ENCODE peak calls at places on chromosomes 4 and X, in five cellular contexts. Z is upper lobe of right lung, H is PC-3, J is fibroblast of the aortic adventitia, B is fibroblast of lung. O is an unnamed sample.

GRCh38 chr4:55838356-55838755 is 15.1 kb upstream of the EXOC1 start:
- DNase-seq in Z (no peak), H (no peak), J (no peak), B (peak), O (peak)

GRCh38 chr4:119729815-119730643 is 101.4 kb upstream of the PDE5A start:
- DNase-seq in Z (no peak), H (peak), J (peak), B (peak), O (peak)

GRCh38 chr4:138919094-138919936 is 96.3 kb upstream of the NOCT start:
- DNase-seq in Z (peak), H (peak), J (peak), B (peak), O (no peak)

GRCh38 chr4:74056114-74056857 is 17.8 kb upstream of the CXCL3 start:
- DNase-seq in Z (no peak), H (peak), J (peak), B (peak), O (no peak)

GRCh38 chrX:45449982-45450381 is 249.3 kb upstream of the DIPK2B start:
- DNase-seq in Z (no peak), H (peak), J (peak), B (peak), O (no peak)

GRCh38 chrX:148310402-148311200 is 189.8 kb upstream of the AFF2 start:
- DNase-seq in Z (no peak), H (no peak), J (no peak), B (no peak), O (no peak)

GRCh38 chrX:111652719-111653118 is 28.3 kb upstream of the ALG13 start:
- DNase-seq in Z (no peak), H (no peak), J (peak), B (no peak), O (no peak)

GRCh38 chr4:137535718-137536117 is 3.4 kb upstream of the PCDH18 start:
- DNase-seq in Z (no peak), H (no peak), J (no peak), B (no peak), O (no peak)

GRCh38 chrX:964831-965416 is 247.5 kb downstream of the CRLF2 start:
- DNase-seq in Z (no peak), H (no peak), J (no peak), B (no peak), O (no peak)

GRCh38 chr4:176789955-176790354 is 2.8 kb downstream of the VEGFC start:
- DNase-seq in Z (no peak), H (peak), J (peak), B (peak), O (no peak)

GRCh38 chr4:30443289-30443688 is 276.9 kb upstream of the PCDH7 start:
- DNase-seq in Z (no peak), H (no peak), J (no peak), B (no peak), O (no peak)

GRCh38 chr4:40629401-40630334 is at the start of gene RBM47:
- DNase-seq in Z (peak), H (peak), J (peak), B (peak), O (no peak)

GRCh38 chrX:2610246-2611170 is 80.6 kb upstream of the CD99 start:
- DNase-seq in Z (no peak), H (no peak), J (peak), B (peak), O (no peak)

GRCh38 chrX:134990475-134991473 is at the start of gene SMIM10:
- DNase-seq in Z (peak), H (no peak), J (peak), B (peak), O (no peak)

GRCh38 chrX:73855546-73855945 is 292.5 kb downstream of the CHIC1 start:
- DNase-seq in Z (no peak), H (peak), J (peak), B (peak), O (peak)

GRCh38 chr4:87304659-87305277 is 17.9 kb downstream of the HSD17B13 start:
- DNase-seq in Z (no peak), H (peak), J (peak), B (peak), O (no peak)

GRCh38 chr4:25830545-25830944 is 32.2 kb downstream of the SEL1L3 start:
- DNase-seq in Z (no peak), H (no peak), J (no peak), B (no peak), O (no peak)

GRCh38 chr4:144985536-144985935 is 112.5 kb downstream of the ANAPC10 start:
- DNase-seq in Z (no peak), H (no peak), J (peak), B (no peak), O (no peak)

GRCh38 chr4:39970559-39971270 is 7.0 kb downstream of the PDS5A start:
- DNase-seq in Z (peak), H (peak), J (no peak), B (peak), O (no peak)

GRCh38 chr4:3286335-3287175 is 6.3 kb upstream of the RGS12 start:
- DNase-seq in Z (peak), H (no peak), J (no peak), B (no peak), O (no peak)

GRCh38 chr4:89906787-89907521 is 12.3 kb downstream of the MMRN1 start:
- DNase-seq in Z (no peak), H (no peak), J (no peak), B (peak), O (no peak)

GRCh38 chr4:19580090-19580489 is 671.6 kb upstream of the SLIT2 start:
- DNase-seq in Z (no peak), H (no peak), J (peak), B (peak), O (no peak)

GRCh38 chr4:142091691-142092182 is 455.4 kb downstream of the IL15 start:
- DNase-seq in Z (no peak), H (peak), J (peak), B (peak), O (peak)

GRCh38 chr4:106471151-106471550 is 102.6 kb upstream of the GIMD1 start:
- DNase-seq in Z (no peak), H (no peak), J (no peak), B (no peak), O (no peak)

GRCh38 chr4:153790962-153791551 is 2.2 kb upstream of the SFRP2 start:
- DNase-seq in Z (peak), H (no peak), J (no peak), B (peak), O (no peak)

GRCh38 chr4:15378055-15378454 is 49.8 kb upstream of the C1QTNF7 start:
- DNase-seq in Z (no peak), H (no peak), J (no peak), B (peak), O (no peak)

GRCh38 chr4:140756292-140757219 is at the start of gene TBC1D9:
- DNase-seq in Z (peak), H (peak), J (peak), B (peak), O (no peak)

GRCh38 chr4:10092481-10093272 is 23.9 kb downstream of the WDR1 start:
- DNase-seq in Z (no peak), H (no peak), J (no peak), B (no peak), O (no peak)
- H3K4me3 ChIP-seq in Z (no peak), H (no peak), J (no peak), B (no peak), O (no peak)

DNA sequence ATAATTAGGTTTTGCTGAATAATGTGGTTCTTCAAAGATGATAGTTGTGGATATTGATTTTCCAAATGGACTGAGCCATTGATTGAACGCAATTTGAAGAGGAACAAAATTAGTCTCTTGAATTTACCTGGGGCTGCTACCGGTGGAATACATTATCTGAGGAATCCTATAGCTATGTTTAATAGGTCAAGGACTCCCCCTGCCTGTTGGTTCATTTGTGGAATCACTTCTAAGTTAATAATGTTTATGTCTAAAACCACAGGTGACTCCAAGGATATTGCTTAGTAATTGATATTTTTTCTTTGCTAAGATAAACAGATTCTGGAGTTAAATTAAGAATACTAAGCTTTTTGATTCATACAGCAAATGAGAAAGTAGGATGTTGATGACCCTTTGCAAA is 576.0 kb upstream of the PABPC4L start:
- DNase-seq in Z (no peak), H (peak), J (no peak), B (peak), O (no peak)
- TF ChIP-seq CTCF in Z (peak), H (peak), J (no peak), B (no peak), O (no peak)

GRCh38 chr4:336099-336892 is 1.3 kb upstream of the ZNF141 start:
- DNase-seq in Z (peak), H (no peak), J (peak), B (no peak), O (no peak)
- H3K4me3 ChIP-seq in Z (peak), H (peak), J (peak), B (peak), O (peak)

GRCh38 chrX:21725498-21725897 is 32.4 kb downstream of the SMPX start:
- DNase-seq in Z (no peak), H (peak), J (peak), B (peak), O (no peak)
- TF ChIP-seq CTCF in Z (no peak), H (peak), J (peak), B (peak), O (peak)

GRCh38 chr4:183436417-183436816 is 8.0 kb upstream of the CDKN2AIP start:
- DNase-seq in Z (no peak), H (no peak), J (no peak), B (no peak), O (no peak)

GRCh38 chr4:183441276-183441675 is 3.2 kb upstream of the CDKN2AIP start:
- DNase-seq in Z (no peak), H (peak), J (no peak), B (no peak), O (no peak)

GRCh38 chr4:183435803-183436202 is 8.6 kb upstream of the CDKN2AIP start:
- DNase-seq in Z (no peak), H (no peak), J (no peak), B (no peak), O (no peak)

GRCh38 chr4:183437452-183437851 is 7.0 kb upstream of the CDKN2AIP start:
- DNase-seq in Z (no peak), H (no peak), J (no peak), B (no peak), O (no peak)

GRCh38 chr4:183438458-183439113 is 5.8 kb upstream of the CDKN2AIP start:
- DNase-seq in Z (no peak), H (peak), J (peak), B (peak), O (no peak)
- H3K4me3 ChIP-seq in Z (no peak), H (peak), J (no peak), B (no peak), O (no peak)

GRCh38 chr4:115090483-115091075 is 22.8 kb downstream of the NDST4 start:
- DNase-seq in Z (no peak), H (peak), J (peak), B (peak), O (no peak)
- TF ChIP-seq CTCF in Z (peak), H (peak), J (peak), B (peak), O (peak)

DNA sequence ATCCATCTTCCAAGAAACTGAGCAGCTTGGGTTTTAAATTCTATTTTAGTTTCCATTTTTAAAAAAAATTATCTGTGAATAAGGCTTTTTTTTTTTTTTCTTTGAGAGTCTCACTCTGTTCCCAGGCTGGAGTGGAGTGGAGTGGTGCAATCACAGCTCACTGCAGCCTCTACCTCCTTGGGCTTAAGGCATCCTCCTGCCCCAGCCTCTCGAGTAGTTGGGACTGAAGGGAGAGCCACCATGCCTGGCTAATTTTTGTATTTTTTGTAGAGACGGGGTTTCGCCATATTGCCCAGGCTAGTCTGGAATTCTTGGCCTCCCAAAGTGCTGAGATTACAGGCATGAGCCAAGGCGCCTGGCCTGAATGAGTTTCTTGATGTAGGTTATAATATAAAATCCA is 1.4 kb downstream of the ENOPH1 start:
- DNase-seq in Z (no peak), H (no peak), J (no peak), B (no peak), O (no peak)
- H3K4me3 ChIP-seq in Z (no peak), H (peak), J (peak), B (peak), O (no peak)

GRCh38 chr4:65580551-65580950 is 89.7 kb downstream of the EPHA5 start:
- DNase-seq in Z (no peak), H (peak), J (peak), B (peak), O (no peak)
- TF ChIP-seq CTCF in Z (no peak), H (peak), J (no peak), B (no peak), O (no peak)

O was measured in AG04449.